ENCODE peak calls at places on chromosome 7, in ten cellular contexts. X is H7; L is activated T-cell treated with anti-CD3 and anti-CD28 coated beads, Interleukin-2, amount 50 U/mL, for 72 hours; V is PC-3; U is stimulated activated CD8-positive, alpha-beta memory T cell treated with anti-CD3 and anti-CD28 coated beads, Interleukin-7, amount 100 ng/mL, for 1 hour; Z is AG08395; I is activated naive CD8-positive, alpha-beta T cell treated with anti-CD3 and anti-CD28 coated beads for 36 hours; Y is left cardiac atrium; C is DMS53; A is RCC 7860. H is an unnamed sample.

GRCh38 chr7:7773334-7774308 is 55.2 kb upstream of the RPA3 start:
- DNase-seq in Y (no peak), C (peak), X (no peak), U (no peak), I (no peak), A (no peak), L (no peak), Z (no peak), V (no peak), H (no peak)

GRCh38 chr7:47771301-47771989 is 176.8 kb downstream of the PKD1L1 start:
- DNase-seq in L (no peak), V (no peak), X (no peak), I (no peak), U (no peak), C (no peak), Z (peak), Y (peak), A (no peak), H (peak)

GRCh38 chr7:130880668-130881067 is 146.7 kb upstream of the KLF14 start:
- DNase-seq in C (no peak), A (no peak), Y (no peak), X (no peak), U (no peak), Z (no peak), V (peak), I (no peak), L (no peak), H (no peak)

GRCh38 chr7:157543276-157543675 is 206.5 kb downstream of the DNAJB6 start:
- DNase-seq in X (no peak), Z (no peak), Y (peak), A (no peak), L (no peak), I (no peak), C (no peak), V (no peak), U (no peak), H (no peak)

GRCh38 chr7:116159711-116160110 is 50.6 kb upstream of the TES start:
- DNase-seq in V (no peak), L (no peak), C (no peak), Y (no peak), Z (no peak), U (no peak), X (no peak), I (no peak), A (no peak), H (no peak)

GRCh38 chr7:133529861-133530260 is 277.0 kb downstream of the EXOC4 start:
- DNase-seq in C (peak), U (no peak), X (no peak), I (no peak), Y (no peak), L (no peak), V (no peak), A (no peak), Z (no peak), H (no peak)

GRCh38 chr7:110645060-110645459 is 445.9 kb upstream of the LRRN3 start:
- DNase-seq in Y (no peak), C (no peak), V (no peak), L (no peak), Z (no peak), I (no peak), X (no peak), A (no peak), U (no peak), H (no peak)

GRCh38 chr7:153447021-153447420 is 605.2 kb upstream of the DPP6 start:
- DNase-seq in V (no peak), Y (no peak), A (no peak), U (no peak), I (no peak), X (no peak), L (no peak), Z (no peak), C (no peak), H (no peak)

GRCh38 chr7:131636092-131636491 is 79.7 kb upstream of the PODXL start:
- DNase-seq in C (no peak), X (no peak), V (no peak), L (no peak), Y (peak), I (no peak), U (no peak), A (no peak), Z (no peak), H (no peak)

GRCh38 chr7:32250494-32251260 is 180.5 kb upstream of the PDE1C start:
- DNase-seq in I (no peak), X (no peak), V (no peak), U (no peak), A (no peak), Y (no peak), Z (no peak), C (no peak), L (no peak), H (peak)

GRCh38 chr7:108134486-108134885 is 4.3 kb upstream of the LAMB4 start:
- DNase-seq in U (no peak), I (no peak), A (no peak), X (no peak), C (no peak), L (no peak), Y (no peak), V (no peak), Z (no peak), H (no peak)